ENCODE peak calls at places on chromosomes 7 and 10, in five cellular contexts. One of them, this sample, is unnamed.

GRCh38 chr7:116582806-116583444 is 58.1 kb downstream of the CAV1 start:
- DNase-seq in IMR-90: peak
- DNase-seq in neuronal stem cell: no peak
- DNase-seq in H1: no peak
- DNase-seq in H9: no peak
- DNase-seq in this sample: peak

GRCh38 chr7:158809596-158809995 is 19.7 kb downstream of the ESYT2 start:
- DNase-seq in IMR-90: peak
- DNase-seq in neuronal stem cell: no peak
- DNase-seq in H9: no peak
- DNase-seq in H1: no peak
- DNase-seq in this sample: no peak

GRCh38 chr10:121449457-121450045 is 148.7 kb downstream of the FGFR2 start:
- DNase-seq in neuronal stem cell: no peak
- DNase-seq in IMR-90: no peak
- DNase-seq in H9: no peak
- DNase-seq in H1: no peak
- DNase-seq in this sample: no peak

GRCh38 chr7:36115448-36116321 is 37.4 kb upstream of the EEPD1 start:
- DNase-seq in neuronal stem cell: no peak
- DNase-seq in H9: no peak
- DNase-seq in H1: no peak
- DNase-seq in IMR-90: peak
- DNase-seq in this sample: peak

GRCh38 chr7:16465469-16466086 is at the start of gene SOSTDC1:
- DNase-seq in neuronal stem cell: peak
- DNase-seq in H9: no peak
- DNase-seq in IMR-90: no peak
- DNase-seq in H1: no peak
- DNase-seq in this sample: no peak

GRCh38 chr10:70932415-70933196 is 44.2 kb upstream of the PCBD1 start:
- DNase-seq in IMR-90: no peak
- DNase-seq in H1: no peak
- DNase-seq in neuronal stem cell: no peak
- DNase-seq in H9: no peak
- DNase-seq in this sample: no peak

GRCh38 chr10:21993360-21994001 is 10.0 kb downstream of the DNAJC1 start:
- DNase-seq in IMR-90: peak
- DNase-seq in H1: no peak
- DNase-seq in H9: no peak
- DNase-seq in neuronal stem cell: no peak
- DNase-seq in this sample: peak

GRCh38 chr7:28347964-28348363 is 64.4 kb upstream of the CREB5 start:
- DNase-seq in H1: no peak
- DNase-seq in IMR-90: peak
- DNase-seq in H9: no peak
- DNase-seq in neuronal stem cell: no peak
- DNase-seq in this sample: no peak

GRCh38 chr10:118213456-118213855 is 128.7 kb downstream of the FAM204A start:
- DNase-seq in neuronal stem cell: no peak
- DNase-seq in H1: no peak
- DNase-seq in H9: no peak
- DNase-seq in IMR-90: no peak
- DNase-seq in this sample: no peak

DNA sequence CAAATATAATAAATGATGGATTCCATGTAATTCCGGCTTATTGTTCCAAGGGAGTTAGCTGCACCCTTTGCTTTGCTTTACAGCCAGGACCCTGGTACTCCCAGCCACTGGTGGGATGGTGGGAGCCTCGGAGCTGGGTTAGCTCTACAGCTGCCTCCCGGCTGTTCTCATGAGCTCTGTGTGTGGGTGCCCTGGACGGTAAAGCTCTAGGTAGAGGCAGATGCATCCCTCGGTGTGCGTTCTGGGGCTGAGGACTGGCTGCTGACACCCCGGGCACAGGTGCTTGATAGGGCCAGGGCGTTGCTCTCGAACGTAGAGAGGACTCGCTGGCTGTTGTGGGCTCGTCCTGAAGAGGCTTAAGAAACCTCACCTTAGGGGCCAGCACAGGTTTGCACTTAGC is 50.1 kb downstream of the PFKP start:
- DNase-seq in H9: no peak
- DNase-seq in H1: no peak
- DNase-seq in IMR-90: no peak
- DNase-seq in neuronal stem cell: no peak
- DNase-seq in this sample: no peak
- H4K91ac ChIP-seq in H9: no peak
- H4K91ac ChIP-seq in H1: no peak
- H4K91ac ChIP-seq in IMR-90: no peak
- H4K91ac ChIP-seq in neuronal stem cell: no peak
- H4K91ac ChIP-seq in this sample: no peak

GRCh38 chr7:55104123-55104522 is 85.3 kb downstream of the EGFR start:
- DNase-seq in H9: no peak
- DNase-seq in neuronal stem cell: no peak
- DNase-seq in IMR-90: no peak
- DNase-seq in H1: no peak
- DNase-seq in this sample: no peak
- H4K91ac ChIP-seq in H9: no peak
- H4K91ac ChIP-seq in neuronal stem cell: no peak
- H4K91ac ChIP-seq in IMR-90: no peak
- H4K91ac ChIP-seq in H1: no peak
- H4K91ac ChIP-seq in this sample: no peak

GRCh38 chr10:124546957-124547650 is 85.5 kb downstream of the LHPP start:
- DNase-seq in neuronal stem cell: no peak
- DNase-seq in H1: no peak
- DNase-seq in IMR-90: no peak
- DNase-seq in H9: no peak
- DNase-seq in this sample: no peak
- H4K91ac ChIP-seq in neuronal stem cell: peak
- H4K91ac ChIP-seq in H1: no peak
- H4K91ac ChIP-seq in IMR-90: no peak
- H4K91ac ChIP-seq in H9: no peak
- H4K91ac ChIP-seq in this sample: no peak

GRCh38 chr7:131625817-131626372 is 69.5 kb upstream of the PODXL start:
- DNase-seq in IMR-90: peak
- DNase-seq in H1: peak
- DNase-seq in neuronal stem cell: peak
- DNase-seq in H9: peak
- DNase-seq in this sample: peak
- H4K91ac ChIP-seq in IMR-90: peak
- H4K91ac ChIP-seq in H1: peak
- H4K91ac ChIP-seq in neuronal stem cell: no peak
- H4K91ac ChIP-seq in H9: no peak
- H4K91ac ChIP-seq in this sample: peak

DNA sequence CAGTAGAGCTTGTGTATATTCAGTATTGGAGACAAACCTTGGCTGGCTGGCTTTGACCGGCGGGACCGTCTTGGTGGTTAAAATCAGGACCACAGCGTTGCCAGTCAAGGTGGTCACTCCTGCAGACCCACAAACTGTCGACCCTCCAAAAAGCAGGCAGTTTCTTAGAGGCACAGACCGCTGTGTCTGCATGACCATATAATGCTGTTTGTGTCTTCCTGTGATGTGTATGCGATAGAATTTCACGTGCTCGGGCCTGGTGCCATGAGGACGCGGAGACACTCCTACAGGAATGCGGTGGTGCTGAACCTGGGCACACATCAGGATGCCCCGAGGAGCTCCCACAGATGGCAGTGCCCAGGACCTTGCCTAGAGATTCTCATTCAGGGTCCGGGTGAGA is 34.8 kb downstream of the BNIP3 start:
- DNase-seq in IMR-90: no peak
- DNase-seq in H1: no peak
- DNase-seq in H9: no peak
- DNase-seq in neuronal stem cell: no peak
- DNase-seq in this sample: no peak
- H4K91ac ChIP-seq in IMR-90: peak
- H4K91ac ChIP-seq in H1: no peak
- H4K91ac ChIP-seq in H9: no peak
- H4K91ac ChIP-seq in neuronal stem cell: no peak
- H4K91ac ChIP-seq in this sample: no peak

GRCh38 chr10:75030371-75030770 is 81.1 kb upstream of the SAMD8 start:
- DNase-seq in neuronal stem cell: no peak
- DNase-seq in H9: no peak
- DNase-seq in IMR-90: no peak
- DNase-seq in H1: no peak
- DNase-seq in this sample: no peak
- H4K91ac ChIP-seq in neuronal stem cell: no peak
- H4K91ac ChIP-seq in H9: no peak
- H4K91ac ChIP-seq in IMR-90: no peak
- H4K91ac ChIP-seq in H1: no peak
- H4K91ac ChIP-seq in this sample: no peak

DNA sequence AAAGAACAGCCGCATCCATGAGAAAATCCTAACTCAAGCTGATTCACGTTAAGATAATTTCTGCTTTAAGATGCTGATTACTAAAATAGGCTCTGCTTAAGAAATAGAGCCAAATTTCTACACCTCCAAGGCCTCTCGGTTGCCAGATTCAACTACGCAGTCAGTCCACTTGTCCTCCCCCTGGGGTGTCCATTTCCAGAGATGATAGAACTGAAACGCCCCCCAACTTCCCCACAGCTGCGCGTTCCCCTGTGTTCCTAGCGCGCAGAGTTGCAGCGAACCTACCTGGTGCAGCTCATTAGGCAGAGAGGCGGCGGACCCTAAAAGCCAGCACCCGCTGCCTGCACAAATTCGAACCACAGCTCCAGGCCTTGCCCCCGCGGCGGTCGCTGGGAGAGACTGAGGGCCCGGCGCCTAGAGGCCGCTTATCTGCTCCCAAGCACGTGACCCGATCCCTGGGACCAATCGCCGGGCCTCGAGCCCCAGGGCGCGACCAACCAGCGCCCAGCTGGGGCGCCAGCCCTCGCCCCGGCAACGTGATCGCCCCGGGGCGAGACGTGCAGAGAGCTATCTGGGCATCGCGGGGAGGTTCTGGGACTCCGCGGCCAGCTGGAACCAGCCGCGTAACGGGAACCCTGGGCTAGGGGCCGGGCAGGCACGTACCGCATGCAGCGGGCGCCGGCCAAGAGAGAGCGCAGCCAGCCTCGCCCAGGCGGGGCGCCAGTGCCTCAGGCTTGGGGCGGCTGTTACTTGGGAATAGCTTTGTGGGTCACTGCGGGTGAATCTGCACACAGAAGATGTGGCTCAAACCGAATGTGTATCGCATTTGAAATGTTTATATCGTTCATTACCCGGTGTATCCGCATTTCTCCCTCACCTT is at the start of gene PPP1R3C:
- DNase-seq in H9: peak
- DNase-seq in H1: peak
- DNase-seq in neuronal stem cell: peak
- DNase-seq in IMR-90: peak
- DNase-seq in this sample: peak
- H4K91ac ChIP-seq in H9: no peak
- H4K91ac ChIP-seq in H1: no peak
- H4K91ac ChIP-seq in neuronal stem cell: no peak
- H4K91ac ChIP-seq in IMR-90: peak
- H4K91ac ChIP-seq in this sample: no peak

DNA sequence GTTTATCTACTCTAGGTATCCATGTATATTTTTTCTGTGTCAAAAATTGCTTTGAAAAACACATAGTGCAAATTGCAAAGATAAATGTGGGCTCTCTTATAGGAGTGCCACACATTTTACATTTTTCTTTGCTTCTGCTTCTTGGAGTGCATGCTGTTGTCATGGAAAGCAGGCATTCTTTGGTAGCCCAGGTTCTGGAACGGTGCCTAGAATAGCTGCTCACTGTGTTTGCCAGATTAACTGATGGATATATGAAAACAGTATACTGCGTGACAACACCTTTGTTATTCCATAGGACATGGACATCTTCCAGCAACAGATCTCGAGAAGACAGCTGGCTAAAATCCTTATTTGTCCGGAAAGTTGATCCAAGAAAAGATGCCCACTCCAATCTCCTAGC is 13.4 kb downstream of the NIPSNAP2 start:
- DNase-seq in neuronal stem cell: no peak
- DNase-seq in H1: no peak
- DNase-seq in IMR-90: peak
- DNase-seq in H9: no peak
- DNase-seq in this sample: no peak
- H4K91ac ChIP-seq in neuronal stem cell: no peak
- H4K91ac ChIP-seq in H1: no peak
- H4K91ac ChIP-seq in IMR-90: no peak
- H4K91ac ChIP-seq in H9: no peak
- H4K91ac ChIP-seq in this sample: no peak

This sample was measured in trophoblast cell.